ENCODE peak calls at places on chromosomes 5 and 9, in seven cellular contexts. P, D, I, M, O, J and R are unnamed samples.

GRCh38 chr9:97109194-97109811 is 70.4 kb upstream of the CTSV start:
- DNase-seq in J (peak), O (peak), D (peak), P (peak), M (peak), I (peak), R (peak)

GRCh38 chr9:137028013-137028280 is at the start of gene ABCA2:
- DNase-seq in J (no peak), O (no peak), M (peak), D (no peak), P (peak), I (peak), R (no peak)

GRCh38 chr9:91379461-91379860 is 17.7 kb upstream of the AUH start:
- DNase-seq in J (no peak), I (peak), D (no peak), P (peak), O (no peak), M (no peak), R (no peak)

GRCh38 chr5:29950416-29951145 is 1242.9 kb upstream of the CDH6 start:
- DNase-seq in I (no peak), M (no peak), O (no peak), P (no peak), D (no peak), J (no peak), R (no peak)

GRCh38 chr5:57435701-57436134 is 46.9 kb downstream of the ACTBL2 start:
- DNase-seq in I (peak), P (peak), D (no peak), J (peak), M (peak), O (no peak), R (no peak)

GRCh38 chr5:31614147-31615030 is 24.5 kb upstream of the PDZD2 start:
- DNase-seq in D (no peak), I (peak), J (no peak), P (peak), O (peak), M (no peak), R (no peak)

GRCh38 chr5:93378073-93378472 is 202.9 kb downstream of the NR2F1-AS1 start:
- DNase-seq in J (peak), P (peak), O (no peak), M (peak), I (peak), D (no peak), R (no peak)

GRCh38 chr9:16246785-16247184 is 623.7 kb downstream of the BNC2 start:
- DNase-seq in M (no peak), J (no peak), I (peak), D (no peak), P (no peak), O (no peak), R (no peak)

GRCh38 chr5:95543017-95543705 is 11.6 kb downstream of the SKIC3 start:
- DNase-seq in P (peak), D (no peak), I (peak), O (no peak), J (no peak), M (peak), R (no peak)

GRCh38 chr5:140822281-140822629 is 842 bp downstream of the PCDHA5 start:
- DNase-seq in O (no peak), D (no peak), M (no peak), J (no peak), P (no peak), I (no peak), R (no peak)
- TF ChIP-seq CTCF in O (no peak), D (no peak), M (no peak), J (peak), P (no peak), I (no peak), R (no peak)

GRCh38 chr5:151048526-151048925 is 28.1 kb downstream of the GPX3 start:
- DNase-seq in I (peak), J (peak), P (no peak), O (peak), M (no peak), D (no peak), R (no peak)

GRCh38 chr5:151051931-151052608 is 28.8 kb downstream of the TNIP1 start:
- DNase-seq in P (no peak), I (no peak), O (no peak), D (no peak), M (no peak), J (no peak), R (no peak)

GRCh38 chr5:151052834-151053233 is 28.0 kb downstream of the TNIP1 start:
- DNase-seq in J (no peak), D (no peak), M (no peak), O (no peak), P (no peak), I (no peak), R (no peak)

GRCh38 chr5:151051066-151051930 is 29.5 kb downstream of the TNIP1 start:
- DNase-seq in J (peak), I (peak), P (peak), M (peak), O (peak), D (peak), R (peak)

DNA sequence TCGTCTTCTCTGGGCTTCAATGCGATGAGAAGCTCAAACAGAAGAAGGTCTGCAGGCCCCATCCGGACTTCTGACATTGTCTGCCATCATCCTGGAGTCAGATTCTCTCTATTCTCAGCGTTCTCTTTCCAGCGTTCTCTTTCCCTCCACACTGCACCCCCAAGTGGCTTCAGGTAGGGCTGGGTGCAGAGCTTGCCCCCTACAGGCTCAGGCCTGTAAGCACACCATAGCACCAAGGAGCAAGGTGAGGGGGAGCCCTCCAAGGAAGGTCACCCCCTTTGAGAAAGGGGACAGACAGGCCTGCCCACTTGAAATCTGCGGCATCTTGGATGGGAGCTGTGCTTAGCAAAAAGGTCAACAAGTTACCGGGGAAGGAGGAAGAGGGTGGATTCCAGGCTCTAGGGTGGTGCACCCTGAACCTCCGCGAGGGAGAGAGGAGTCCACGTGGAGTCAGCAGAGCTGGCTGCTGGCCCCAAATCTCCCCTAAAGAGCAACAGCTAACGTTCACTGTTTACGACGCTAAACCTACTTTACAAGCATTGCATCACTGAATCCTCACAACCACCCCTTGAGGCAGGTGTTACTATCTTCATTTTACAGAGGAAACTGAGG is 27.5 kb downstream of the GPX3 start:
- DNase-seq in J (peak), P (no peak), D (peak), I (peak), O (peak), M (no peak), R (peak)
- TF ChIP-seq CTCF in J (peak), P (peak), D (peak), I (peak), O (peak), M (peak), R (peak)

DNA sequence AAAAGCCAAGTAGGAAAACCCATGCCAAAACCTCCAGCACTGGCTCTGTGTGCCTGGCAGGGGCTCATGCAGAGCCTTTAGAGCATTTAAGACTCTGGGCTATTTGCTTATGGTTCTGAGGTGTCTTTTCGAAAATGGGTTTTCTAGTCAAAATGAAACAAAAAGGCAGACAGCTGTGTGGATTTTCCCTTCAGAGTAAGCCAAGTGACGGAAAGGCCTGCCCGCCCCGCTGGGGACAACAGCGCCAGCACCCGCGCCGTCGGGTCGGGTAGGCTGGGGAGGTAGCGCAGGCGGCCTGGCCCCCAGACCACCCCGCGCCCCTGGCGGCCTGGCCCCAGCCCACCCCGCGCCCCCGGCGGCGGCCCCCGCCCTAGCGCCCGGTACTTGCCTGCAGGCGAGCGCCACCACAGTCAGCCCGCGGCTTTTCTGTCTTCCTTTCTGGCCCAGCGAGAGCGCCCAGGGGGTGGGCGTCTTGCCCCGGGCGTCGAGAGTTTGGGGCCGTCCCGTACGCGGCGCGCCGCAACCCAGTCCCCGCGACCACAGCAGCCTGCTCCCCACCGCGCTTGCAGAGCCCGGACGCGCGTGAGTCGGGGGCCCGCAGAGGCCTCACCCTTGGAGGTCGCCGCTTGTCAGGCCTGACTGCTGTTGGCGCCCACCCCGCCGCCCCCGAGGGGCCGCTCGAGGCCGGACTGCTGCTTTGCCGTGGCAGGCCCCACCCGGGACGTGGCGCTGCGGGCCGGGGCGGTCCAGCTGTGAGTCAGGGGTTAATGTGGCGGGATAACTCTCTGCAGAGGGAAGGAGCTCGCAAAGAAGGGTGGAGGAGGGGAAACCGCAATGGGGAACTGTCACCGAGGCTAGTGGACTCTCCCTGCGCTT is at the start of gene TICAM2:
- DNase-seq in M (peak), D (no peak), I (peak), J (no peak), P (peak), O (peak), R (peak)
- TF ChIP-seq CTCF in M (peak), D (no peak), I (peak), J (no peak), P (peak), O (peak), R (no peak)

GRCh38 chr5:167587768-167588167 is 703.7 kb upstream of the WWC1 start:
- DNase-seq in P (peak), D (no peak), I (peak), M (peak), O (peak), J (peak), R (no peak)
- TF ChIP-seq CTCF in P (peak), D (no peak), I (peak), M (peak), O (peak), J (peak), R (no peak)

DNA sequence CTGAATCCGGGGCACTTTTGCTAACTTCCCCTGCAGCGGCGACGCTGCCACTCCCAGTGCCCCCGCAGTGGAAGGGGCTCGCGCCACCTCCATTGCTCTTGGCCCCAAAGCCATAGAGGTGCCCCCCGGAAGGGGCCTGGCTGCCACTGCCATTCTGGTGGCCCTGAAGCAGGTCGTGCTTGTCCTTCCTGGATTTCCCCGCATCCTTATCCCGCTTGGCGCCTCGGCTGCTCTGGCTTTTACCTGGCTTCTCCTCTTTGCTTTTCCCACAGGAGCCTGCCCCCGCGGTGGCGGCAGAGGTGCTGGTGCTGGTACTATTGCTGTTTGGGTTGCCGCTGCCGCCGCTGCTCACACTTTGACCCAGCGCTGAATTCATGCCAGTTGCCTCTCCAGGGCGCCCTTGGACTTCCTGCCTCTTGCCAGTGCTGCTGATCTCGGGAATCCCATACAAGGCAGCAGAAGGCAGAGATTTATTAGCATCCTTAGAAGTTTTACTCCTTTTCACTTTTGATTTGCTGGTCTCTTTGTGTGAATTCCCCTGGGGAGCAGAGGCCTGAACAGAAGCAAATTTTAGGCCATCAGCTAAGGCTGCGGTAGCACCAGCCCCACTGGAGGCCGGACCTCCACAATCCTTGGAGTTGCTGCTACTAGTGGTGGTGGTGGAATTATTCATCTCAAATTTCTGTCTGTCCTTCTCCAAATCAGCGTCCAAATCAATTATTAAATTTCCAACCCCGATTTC is 2.1 kb downstream of the ZNF608 start:
- DNase-seq in I (peak), O (no peak), J (no peak), D (no peak), P (peak), M (peak), R (no peak)
- TF ChIP-seq CTCF in I (peak), O (no peak), J (no peak), D (no peak), P (peak), M (no peak), R (no peak)

GRCh38 chr5:23820764-23821471 is 313.5 kb downstream of the PRDM9 start:
- DNase-seq in J (peak), P (peak), O (no peak), I (peak), M (peak), D (no peak), R (no peak)
- TF ChIP-seq CTCF in J (peak), P (peak), O (peak), I (peak), M (peak), D (peak), R (no peak)

GRCh38 chr9:98191615-98192502 is 578 bp downstream of the CORO2A start:
- DNase-seq in P (no peak), J (peak), M (no peak), O (peak), D (peak), I (no peak), R (peak)

GRCh38 chr9:98195671-98196070 is 3.2 kb upstream of the CORO2A start:
- DNase-seq in D (no peak), M (no peak), P (no peak), J (no peak), I (no peak), O (no peak), R (no peak)

GRCh38 chr9:98191210-98191609 is 1.2 kb downstream of the CORO2A start:
- DNase-seq in P (no peak), I (no peak), O (no peak), M (no peak), J (no peak), D (no peak), R (no peak)

GRCh38 chr9:98192503-98193335 is at the start of gene CORO2A:
- DNase-seq in I (peak), J (peak), M (peak), D (peak), O (peak), P (peak), R (peak)

GRCh38 chr9:98193336-98193944 is 1.0 kb upstream of the CORO2A start:
- DNase-seq in P (no peak), I (no peak), M (no peak), J (no peak), O (no peak), D (no peak), R (no peak)
- TF ChIP-seq CTCF in P (no peak), I (no peak), M (no peak), J (no peak), O (no peak), D (no peak), R (no peak)

GRCh38 chr5:112367400-112367799 is 51.7 kb downstream of the EPB41L4A start:
- DNase-seq in M (no peak), I (no peak), D (no peak), O (no peak), P (no peak), J (no peak), R (no peak)
- TF ChIP-seq CTCF in M (no peak), I (no peak), D (no peak), O (no peak), P (no peak), J (no peak), R (no peak)